ENCODE peak calls at places on chromosomes 13 and 19, in four cellular contexts. B, J, N and Y are unnamed samples.

GRCh38 chr13:110397445-110397844 is 90.4 kb downstream of the COL4A2 start:
- DNase-seq in B (no peak), J (no peak), N (peak; percentile 21), Y (peak; percentile 84)

GRCh38 chr13:50400930-50401553 is 385.8 kb downstream of the KCNRG start:
- DNase-seq in B (peak; percentile 73), J (no peak), N (peak; percentile 69), Y (peak; percentile 92)

GRCh38 chr19:2478324-2478755 is 2.4 kb downstream of the GADD45B start:
- DNase-seq in B (peak; percentile 89), J (peak; percentile 60), N (peak; percentile 18), Y (peak; percentile 79)

GRCh38 chr13:29707876-29708543 is 112.5 kb upstream of the SLC7A1 start:
- DNase-seq in B (peak; percentile 51), J (peak; percentile 3), N (no peak), Y (peak; percentile 55)

GRCh38 chr13:30362005-30362788 is 54.8 kb upstream of the KATNAL1 start:
- DNase-seq in B (no peak), J (no peak), N (no peak), Y (no peak)

GRCh38 chr13:83065136-83065535 is 817.1 kb downstream of the SLITRK1 start:
- DNase-seq in B (peak; percentile 54), J (no peak), N (no peak), Y (peak; percentile 88)

GRCh38 chr13:109028626-109029025 is 399.2 kb downstream of the MYO16 start:
- DNase-seq in B (no peak), J (no peak), N (no peak), Y (peak; percentile 83)

GRCh38 chr13:35703061-35703460 is 226.6 kb upstream of the MAB21L1 start:
- DNase-seq in B (no peak), J (no peak), N (no peak), Y (no peak)

GRCh38 chr19:32201661-32202060 is 143.7 kb upstream of the ZNF507 start:
- DNase-seq in B (no peak), J (no peak), N (no peak), Y (no peak)

GRCh38 chr13:84843368-84843767 is 955.9 kb downstream of the SLITRK6 start:
- DNase-seq in B (no peak), J (no peak), N (no peak), Y (no peak)

GRCh38 chr13:114099918-114100445 is 32.4 kb downstream of the RASA3 start:
- DNase-seq in B (peak; percentile 87), J (peak; percentile 29), N (no peak), Y (peak; percentile 79)

GRCh38 chr13:103282571-103283450 is 216.6 kb upstream of the SLC10A2 start:
- DNase-seq in B (peak; percentile 47), J (no peak), N (no peak), Y (peak; percentile 88)

GRCh38 chr13:110391273-110391672 is 84.2 kb downstream of the COL4A2 start:
- DNase-seq in B (peak; percentile 74), J (no peak), N (no peak), Y (peak; percentile 76)

GRCh38 chr19:3979289-3979673 is 6.0 kb downstream of the EEF2 start:
- DNase-seq in B (no peak), J (no peak), N (no peak), Y (no peak)

GRCh38 chr13:113452942-113453901 is at the start of gene ADPRHL1:
- DNase-seq in B (no peak), J (no peak), N (no peak), Y (no peak)

GRCh38 chr19:56637976-56638555 is 4.9 kb upstream of the SMIM17 start:
- DNase-seq in B (peak; percentile 52), J (no peak), N (peak; percentile 29), Y (peak; percentile 77)

GRCh38 chr19:15251749-15252397 is 19.6 kb upstream of the EPHX3 start:
- DNase-seq in B (peak; percentile 98), J (no peak), N (no peak), Y (peak; percentile 97)

GRCh38 chr19:12647490-12648071 is 19.0 kb downstream of the MAN2B1 start:
- DNase-seq in B (no peak), J (no peak), N (no peak), Y (peak; percentile 28)

GRCh38 chr13:26236306-26236705 is 14.2 kb upstream of the RNF6 start:
- DNase-seq in B (no peak), J (no peak), N (no peak), Y (no peak)

GRCh38 chr13:22198001-22198400 is 527.1 kb downstream of the FGF9 start:
- DNase-seq in B (no peak), J (no peak), N (no peak), Y (no peak)

GRCh38 chr19:40422428-40423226 is 3.2 kb downstream of the SERTAD1 start:
- DNase-seq in B (no peak), J (no peak), N (no peak), Y (no peak)

GRCh38 chr19:756232-756631 is 5.3 kb downstream of the MISP start:
- DNase-seq in B (peak; percentile 59), J (no peak), N (no peak), Y (peak; percentile 55)

GRCh38 chr19:45645631-45646344 is 6.6 kb upstream of the EML2 start:
- DNase-seq in B (peak; percentile 98), J (peak; percentile 60), N (peak; percentile 88), Y (peak; percentile 99)

GRCh38 chr13:24911135-24911524 is 147.2 kb downstream of the RNF17 start:
- DNase-seq in B (peak; percentile 72), J (no peak), N (no peak), Y (peak; percentile 38)

GRCh38 chr13:104779311-104779710 is 1713.1 kb upstream of the SLC10A2 start:
- DNase-seq in B (peak; percentile 28), J (no peak), N (no peak), Y (peak; percentile 17)

GRCh38 chr13:109272595-109273325 is 513.6 kb downstream of the IRS2 start:
- DNase-seq in B (peak; percentile 67), J (no peak), N (no peak), Y (peak; percentile 49)

GRCh38 chr19:37997911-37998344 is 90.9 kb downstream of the SIPA1L3 start:
- DNase-seq in B (peak; percentile 91), J (no peak), N (no peak), Y (peak; percentile 92)

GRCh38 chr13:47896111-47896510 is 105.0 kb downstream of the SUCLA2 start:
- DNase-seq in B (no peak), J (no peak), N (no peak), Y (no peak)

GRCh38 chr13:52786747-52787146 is 47.1 kb upstream of the CNMD start:
- DNase-seq in B (no peak), J (no peak), N (peak; percentile 44), Y (no peak)

GRCh38 chr19:29806098-29806866 is 5.5 kb upstream of the CCNE1 start:
- DNase-seq in B (peak; percentile 55), J (no peak), N (no peak), Y (peak; percentile 69)

GRCh38 chr13:97307882-97308624 is 85.9 kb downstream of the MBNL2 start:
- DNase-seq in B (peak; percentile 66), J (no peak), N (peak; percentile 25), Y (peak; percentile 46)

GRCh38 chr13:35909837-35910236 is 221.3 kb downstream of the DCLK1 start:
- DNase-seq in B (no peak), J (no peak), N (no peak), Y (no peak)

GRCh38 chr19:20423381-20424207 is 142.0 kb downstream of the ZNF737 start:
- DNase-seq in B (peak; percentile 82), J (peak; percentile 20), N (no peak), Y (peak; percentile 67)

GRCh38 chr19:2041686-2042484 is 9.2 kb downstream of the MKNK2 start:
- DNase-seq in B (peak; percentile 87), J (peak; percentile 100), N (peak; percentile 92), Y (peak; percentile 94)

GRCh38 chr13:97976551-97977375 is 23.3 kb downstream of the IPO5 start:
- DNase-seq in B (peak; percentile 39), J (peak; percentile 83), N (no peak), Y (no peak)

GRCh38 chr13:23622991-23623390 is 52.8 kb downstream of the TNFRSF19 start:
- DNase-seq in B (no peak), J (no peak), N (no peak), Y (no peak)